ENCODE peak calls at places on chromosomes 4 and X, in five cellular contexts. I, T, M, X and Z are unnamed samples.
A peak's percentile ranks its signal among the peaks of the same experiment; 100 is the strongest.

GRCh38 chrX:80766916-80767315 is 42.8 kb downstream of the BRWD3 start:
- DNase-seq in I (no peak), T (no peak), M (no peak), X (no peak), Z (no peak)

GRCh38 chr4:8271821-8272220 is 2.3 kb downstream of the HTRA3 start:
- DNase-seq in I (no peak), T (no peak), M (no peak), X (no peak), Z (no peak)

GRCh38 chr4:8238515-8239053 is 31.0 kb upstream of the HTRA3 start:
- DNase-seq in I (peak; percentile 62), T (no peak), M (peak; percentile 72), X (no peak), Z (no peak)

GRCh38 chr4:87953776-87954175 is 21.7 kb upstream of the SPP1 start:
- DNase-seq in I (no peak), T (no peak), M (no peak), X (no peak), Z (no peak)

GRCh38 chr4:82335043-82335442 is 38.7 kb downstream of the HNRNPD start:
- DNase-seq in I (no peak), T (no peak), M (no peak), X (no peak), Z (no peak)

GRCh38 chrX:10725071-10725470 is 104.7 kb upstream of the MID1 start:
- DNase-seq in I (no peak), T (no peak), M (no peak), X (no peak), Z (no peak)

GRCh38 chrX:77143907-77144306 is 303.3 kb upstream of the FGF16 start:
- DNase-seq in I (no peak), T (no peak), M (no peak), X (no peak), Z (no peak)

GRCh38 chrX:108437789-108438623 is at the start of gene COL4A6:
- DNase-seq in I (peak; percentile 36), T (no peak), M (peak; percentile 23), X (no peak), Z (no peak)

GRCh38 chr4:77355731-77356130 is 198.7 kb downstream of the CCNG2 start:
- DNase-seq in I (no peak), T (no peak), M (no peak), X (no peak), Z (no peak)

GRCh38 chrX:74343970-74344622 is 40.1 kb downstream of the ZCCHC13 start:
- DNase-seq in I (no peak), T (peak; percentile 71), M (peak; percentile 60), X (peak; percentile 67), Z (peak; percentile 39)

GRCh38 chr4:38015886-38016515 is 55.8 kb downstream of the PTTG2 start:
- DNase-seq in I (no peak), T (no peak), M (no peak), X (no peak), Z (no peak)

GRCh38 chrX:112877771-112878173 is 37.1 kb upstream of the AMOT start:
- DNase-seq in I (no peak), T (no peak), M (no peak), X (no peak), Z (no peak)

GRCh38 chr4:173025131-173025530 is 143.5 kb upstream of the GALNT7 start:
- DNase-seq in I (no peak), T (peak; percentile 83), M (peak; percentile 38), X (peak; percentile 55), Z (peak; percentile 16)

GRCh38 chrX:72037601-72038000 is 94.1 kb downstream of the RTL5 start:
- DNase-seq in I (no peak), T (no peak), M (no peak), X (no peak), Z (no peak)

GRCh38 chr4:185227131-185227551 is 17.7 kb downstream of the SNX25 start:
- DNase-seq in I (no peak), T (no peak), M (peak; percentile 29), X (no peak), Z (no peak)

GRCh38 chr4:1309261-1310010 is 19.7 kb downstream of the MAEA start:
- DNase-seq in I (peak; percentile 91), T (peak; percentile 84), M (peak; percentile 91), X (peak; percentile 68), Z (peak; percentile 28)

GRCh38 chr4:68369474-68369805 is 19.6 kb upstream of the YTHDC1 start:
- DNase-seq in I (no peak), T (no peak), M (no peak), X (no peak), Z (no peak)

GRCh38 chr4:10106421-10107039 is 10.1 kb downstream of the WDR1 start:
- DNase-seq in I (no peak), T (peak; percentile 84), M (no peak), X (peak; percentile 54), Z (no peak)

GRCh38 chr4:142974331-142974730 is 128.2 kb upstream of the INPP4B start:
- DNase-seq in I (no peak), T (no peak), M (no peak), X (no peak), Z (no peak)

GRCh38 chr4:138348055-138348454 is 105.9 kb upstream of the SLC7A11 start:
- DNase-seq in I (no peak), T (no peak), M (peak; percentile 80), X (no peak), Z (peak; percentile 32)

GRCh38 chr4:137967480-137968190 is 274.5 kb downstream of the SLC7A11 start:
- DNase-seq in I (no peak), T (no peak), M (no peak), X (no peak), Z (no peak)

GRCh38 chrX:2325076-2325784 is 175.5 kb downstream of the DHRSX start:
- DNase-seq in I (no peak), T (no peak), M (no peak), X (peak; percentile 84), Z (peak; percentile 63)

GRCh38 chrX:153319295-153319694 is 2.3 kb downstream of the PNMA6F start:
- DNase-seq in I (peak; percentile 36), T (no peak), M (no peak), X (no peak), Z (no peak)

GRCh38 chr4:107863850-107864371 is 39.2 kb downstream of the SGMS2 start:
- DNase-seq in I (no peak), T (no peak), M (peak; percentile 52), X (peak; percentile 49), Z (no peak)

GRCh38 chrX:41481264-41482109 is 34.3 kb downstream of the NYX start:
- DNase-seq in I (no peak), T (no peak), M (peak; percentile 29), X (no peak), Z (no peak)

GRCh38 chr4:24659241-24659961 is 75.0 kb upstream of the DHX15 start:
- DNase-seq in I (no peak), T (no peak), M (no peak), X (no peak), Z (no peak)

GRCh38 chrX:45622538-45622937 is 421.9 kb upstream of the DIPK2B start:
- DNase-seq in I (no peak), T (no peak), M (no peak), X (no peak), Z (no peak)

GRCh38 chr4:115275615-115276014 is 162.2 kb upstream of the NDST4 start:
- DNase-seq in I (no peak), T (no peak), M (no peak), X (no peak), Z (no peak)

GRCh38 chr4:166733686-166734085 is 500.6 kb downstream of the SPOCK3 start:
- DNase-seq in I (no peak), T (no peak), M (no peak), X (no peak), Z (no peak)

DNA sequence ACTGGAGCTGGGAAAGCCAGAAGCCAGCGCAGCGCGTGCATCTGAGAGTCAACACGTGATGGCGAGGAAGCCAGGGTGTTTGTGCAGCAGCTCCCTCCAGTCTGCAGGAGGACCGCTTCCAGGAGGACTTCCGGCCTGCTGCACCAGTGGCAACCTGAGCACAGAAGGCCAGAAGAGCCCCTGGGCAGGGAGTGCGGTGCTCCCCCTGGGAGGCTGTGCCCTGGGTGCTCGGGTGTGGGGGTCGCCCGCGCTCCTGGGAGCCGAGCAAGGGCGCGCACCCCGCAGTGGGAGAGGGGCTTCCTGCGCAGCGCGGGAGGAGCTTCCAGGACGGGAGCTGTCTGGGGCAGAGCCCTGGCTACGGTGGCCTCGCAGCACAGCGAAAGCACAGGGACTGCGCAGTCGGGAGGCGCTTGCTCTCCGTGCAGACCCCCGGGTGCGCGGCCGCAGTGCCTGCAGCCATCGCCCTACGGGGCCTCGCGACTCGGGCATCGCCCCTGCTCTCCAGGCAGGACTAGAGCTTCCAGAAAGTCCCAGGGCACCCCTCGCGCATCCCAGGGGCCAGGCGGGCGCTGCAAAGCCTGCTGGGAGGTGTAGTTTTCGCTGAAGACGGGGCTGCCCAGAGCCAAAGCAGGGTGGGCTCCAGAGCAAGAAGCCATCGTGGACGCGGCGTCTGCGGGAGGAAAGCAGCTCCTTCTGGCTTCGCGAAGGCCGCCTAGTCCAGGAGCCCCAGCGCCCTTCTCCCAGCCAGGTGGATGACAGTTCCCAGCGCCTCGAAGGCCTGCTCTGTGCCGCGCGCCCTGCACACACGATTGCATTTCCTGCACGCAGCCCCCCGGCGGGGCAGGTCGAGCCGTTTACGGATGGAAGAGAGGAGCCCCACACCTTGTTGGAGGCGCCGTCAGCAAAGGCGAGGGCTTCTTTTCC is 24.1 kb upstream of the WFS1 start:
- DNase-seq in I (no peak), T (no peak), M (no peak), X (no peak), Z (no peak)
- TF ChIP-seq EP300 in I (no peak), T (no peak), M (no peak), X (no peak), Z (no peak)

DNA sequence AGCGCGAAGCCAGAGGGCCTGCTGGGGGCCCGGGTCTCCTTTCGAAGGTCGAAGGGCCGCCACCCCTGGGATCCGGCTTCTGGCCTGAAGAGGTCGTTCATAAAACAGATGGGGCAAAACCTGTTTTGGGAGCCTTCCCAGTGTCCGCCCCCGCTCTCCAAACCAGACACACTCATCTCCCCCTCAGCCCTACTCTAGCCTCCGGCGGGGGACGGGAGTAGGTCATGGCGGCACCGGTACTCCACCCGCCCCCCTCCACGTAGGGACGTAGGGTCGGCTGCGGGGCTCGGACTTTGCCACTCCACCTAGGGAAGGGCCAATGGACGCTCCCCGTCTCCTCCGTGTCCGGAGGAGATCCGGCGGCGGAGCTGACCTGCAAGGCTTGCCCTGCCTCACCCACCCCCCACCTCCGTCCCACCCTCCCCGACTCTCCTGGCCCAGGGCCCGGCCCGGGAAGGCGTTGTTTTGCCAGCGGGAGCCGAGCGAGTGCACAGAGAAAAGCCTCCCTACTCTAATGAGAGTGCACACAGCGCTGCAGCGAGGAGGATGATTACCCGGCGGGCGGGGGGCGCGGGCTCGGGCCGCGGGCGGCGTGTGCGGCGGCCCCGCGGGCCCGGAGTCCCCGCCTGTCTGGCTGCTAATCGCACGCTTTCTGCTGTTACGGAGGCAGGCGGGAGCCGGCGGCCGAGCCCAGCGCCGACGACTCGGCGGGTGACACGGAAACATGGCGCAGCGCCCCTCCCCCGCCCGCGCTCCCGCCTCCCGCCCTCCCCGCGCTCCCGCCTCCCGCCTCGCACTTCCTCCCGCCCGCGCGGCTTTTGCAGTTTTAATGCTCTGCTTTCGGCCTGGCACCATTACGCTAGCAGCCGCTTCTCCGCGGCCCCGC is 8.3 kb upstream of the BCOR start:
- DNase-seq in I (peak; percentile 92), T (peak; percentile 52), M (no peak), X (peak; percentile 77), Z (no peak)
- TF ChIP-seq EP300 in I (no peak), T (no peak), M (no peak), X (no peak), Z (no peak)

GRCh38 chrX:53438174-53438831 is 4.1 kb upstream of the HSD17B10 start:
- DNase-seq in I (no peak), T (no peak), M (no peak), X (no peak), Z (no peak)
- TF ChIP-seq EP300 in I (no peak), T (no peak), M (no peak), X (no peak), Z (no peak)

GRCh38 chr4:169811476-169811875 is 53.7 kb upstream of the HPF1 start:
- DNase-seq in I (no peak), T (no peak), M (no peak), X (no peak), Z (no peak)
- TF ChIP-seq EP300 in I (no peak), T (no peak), M (no peak), X (no peak), Z (no peak)